ENCODE peak calls at places on chromosomes 1 and 21, in four cellular contexts. One of them, this sample, is unnamed. For H3F3A, the result is how much of the 10 kb centered on the place peaks cover.

GRCh38 chr1:202854787-202855186 is 34.2 kb downstream of the RABIF start:
- DNase-seq in MM.1S: no peak
- DNase-seq in PC-3: no peak
- DNase-seq in GM23338: no peak
- DNase-seq in this sample: no peak

GRCh38 chr1:186272486-186272885 is 102.6 kb downstream of the TPR start:
- DNase-seq in MM.1S: no peak
- DNase-seq in PC-3: no peak
- DNase-seq in GM23338: no peak
- DNase-seq in this sample: peak

GRCh38 chr1:184568148-184568547 is 181.3 kb downstream of the C1orf21 start:
- DNase-seq in MM.1S: no peak
- DNase-seq in PC-3: no peak
- DNase-seq in GM23338: no peak
- DNase-seq in this sample: no peak

GRCh38 chr21:44983421-44984206 is 43.8 kb downstream of the SLX9 start:
- DNase-seq in MM.1S: no peak
- DNase-seq in PC-3: no peak
- DNase-seq in GM23338: no peak
- DNase-seq in this sample: no peak

GRCh38 chr1:38584408-38585037 is 275.0 kb downstream of the RRAGC start:
- DNase-seq in MM.1S: no peak
- DNase-seq in PC-3: no peak
- DNase-seq in GM23338: no peak
- DNase-seq in this sample: no peak

GRCh38 chr1:106406114-106406513 is 650.4 kb upstream of the PRMT6 start:
- DNase-seq in MM.1S: no peak
- DNase-seq in PC-3: no peak
- DNase-seq in GM23338: no peak
- DNase-seq in this sample: no peak

GRCh38 chr1:77833521-77834100 is 54.2 kb downstream of the MIGA1 start:
- DNase-seq in MM.1S: no peak
- DNase-seq in PC-3: no peak
- DNase-seq in GM23338: no peak
- DNase-seq in this sample: peak

GRCh38 chr21:41024341-41025056 is 143.5 kb upstream of the BACE2 start:
- DNase-seq in MM.1S: peak
- DNase-seq in PC-3: no peak
- DNase-seq in GM23338: no peak
- DNase-seq in this sample: no peak

GRCh38 chr21:43881283-43881682 is 16.3 kb downstream of the AGPAT3 start:
- DNase-seq in MM.1S: no peak
- DNase-seq in PC-3: no peak
- DNase-seq in GM23338: no peak
- DNase-seq in this sample: no peak

GRCh38 chr1:6623269-6623965 is 1.3 kb upstream of the THAP3 start:
- DNase-seq in MM.1S: no peak
- DNase-seq in PC-3: no peak
- DNase-seq in GM23338: no peak
- DNase-seq in this sample: no peak

GRCh38 chr1:108012553-108012952 is 47.6 kb upstream of the VAV3 start:
- DNase-seq in MM.1S: no peak
- DNase-seq in PC-3: no peak
- DNase-seq in GM23338: no peak
- DNase-seq in this sample: no peak

GRCh38 chr1:67897270-67897949 is 64.1 kb upstream of the GNG12 start:
- DNase-seq in MM.1S: no peak
- DNase-seq in PC-3: no peak
- DNase-seq in GM23338: no peak
- DNase-seq in this sample: peak

GRCh38 chr1:212344905-212345304 is 59.7 kb downstream of the PPP2R5A start:
- DNase-seq in MM.1S: no peak
- DNase-seq in PC-3: no peak
- DNase-seq in GM23338: no peak
- DNase-seq in this sample: no peak

GRCh38 chr1:20093940-20094391 is 24.0 kb downstream of the PLA2G5 start:
- DNase-seq in MM.1S: no peak
- DNase-seq in PC-3: no peak
- DNase-seq in GM23338: no peak
- DNase-seq in this sample: peak

GRCh38 chr21:43290529-43291346 is 121.9 kb downstream of the CRYAA start:
- DNase-seq in MM.1S: peak
- DNase-seq in PC-3: no peak
- DNase-seq in GM23338: no peak
- DNase-seq in this sample: no peak

GRCh38 chr1:1402081-1402900 is 3.2 kb upstream of the CCNL2 start:
- DNase-seq in MM.1S: peak
- DNase-seq in PC-3: peak
- DNase-seq in GM23338: peak
- DNase-seq in this sample: peak

GRCh38 chr1:229124471-229125198 is 146.3 kb upstream of the RAB4A start:
- DNase-seq in MM.1S: no peak
- DNase-seq in PC-3: no peak
- DNase-seq in GM23338: no peak
- DNase-seq in this sample: no peak

GRCh38 chr21:26966360-26966977 is 419 bp downstream of the ADAMTS5 start:
- DNase-seq in MM.1S: no peak
- DNase-seq in PC-3: no peak
- DNase-seq in GM23338: peak
- DNase-seq in this sample: peak

GRCh38 chr1:1730870-1731269 is 6.7 kb upstream of the CDK11A start:
- DNase-seq in MM.1S: no peak
- DNase-seq in PC-3: no peak
- DNase-seq in GM23338: no peak
- DNase-seq in this sample: no peak

GRCh38 chr1:87600070-87600469 is 271.4 kb downstream of the LMO4 start:
- DNase-seq in MM.1S: no peak
- DNase-seq in PC-3: no peak
- DNase-seq in GM23338: no peak
- DNase-seq in this sample: no peak

GRCh38 chr1:8472668-8473067 is 154.8 kb downstream of the SLC45A1 start:
- DNase-seq in MM.1S: peak
- DNase-seq in PC-3: no peak
- DNase-seq in GM23338: no peak
- DNase-seq in this sample: no peak

GRCh38 chr1:9455487-9456237 is 83.6 kb upstream of the SLC25A33 start:
- DNase-seq in MM.1S: peak
- DNase-seq in PC-3: peak
- DNase-seq in GM23338: peak
- DNase-seq in this sample: peak

GRCh38 chr1:198449727-198450433 is 90.6 kb downstream of the ATP6V1G3 start:
- DNase-seq in MM.1S: no peak
- DNase-seq in PC-3: peak
- DNase-seq in GM23338: no peak
- DNase-seq in this sample: peak

GRCh38 chr1:7248402-7248805 is 463.1 kb downstream of the CAMTA1 start:
- DNase-seq in MM.1S: no peak
- DNase-seq in PC-3: no peak
- DNase-seq in GM23338: no peak
- DNase-seq in this sample: no peak

GRCh38 chr1:211578640-211579433 is at the start of gene SLC30A1:
- DNase-seq in MM.1S: peak
- DNase-seq in PC-3: peak
- DNase-seq in GM23338: peak
- DNase-seq in this sample: peak

GRCh38 chr1:153578490-153578889 is 12.8 kb upstream of the S100A2 start:
- DNase-seq in MM.1S: no peak
- DNase-seq in PC-3: no peak
- DNase-seq in GM23338: no peak
- DNase-seq in this sample: peak

GRCh38 chr21:43364851-43365424 is 62.0 kb downstream of the SIK1 start:
- DNase-seq in MM.1S: no peak
- DNase-seq in PC-3: no peak
- DNase-seq in GM23338: no peak
- DNase-seq in this sample: no peak

GRCh38 chr1:65896721-65897120 is 104.0 kb downstream of the PDE4B start:
- DNase-seq in MM.1S: no peak
- DNase-seq in PC-3: no peak
- DNase-seq in GM23338: no peak
- DNase-seq in this sample: peak

GRCh38 chr1:81174811-81175476 is 625.8 kb upstream of the ADGRL2 start:
- DNase-seq in MM.1S: no peak
- DNase-seq in PC-3: peak
- DNase-seq in GM23338: peak
- DNase-seq in this sample: peak

GRCh38 chr1:150243003-150243402 is 7.1 kb upstream of the ANP32E start:
- DNase-seq in MM.1S: no peak
- DNase-seq in PC-3: no peak
- DNase-seq in GM23338: no peak
- DNase-seq in this sample: no peak

GRCh38 chr1:8712413-8713229 is 104.8 kb downstream of the RERE start:
- DNase-seq in MM.1S: peak
- DNase-seq in PC-3: peak
- DNase-seq in GM23338: peak
- DNase-seq in this sample: peak

GRCh38 chr21:15301014-15301413 is 236.2 kb upstream of the NRIP1 start:
- DNase-seq in MM.1S: peak
- DNase-seq in PC-3: no peak
- DNase-seq in GM23338: peak
- DNase-seq in this sample: peak

GRCh38 chr1:10741696-10742095 is 54.8 kb downstream of the CASZ1 start:
- DNase-seq in MM.1S: no peak
- DNase-seq in PC-3: no peak
- DNase-seq in GM23338: no peak
- DNase-seq in this sample: no peak
- H3K4me3 ChIP-seq in MM.1S: no peak
- H3K4me3 ChIP-seq in PC-3: no peak
- H3K4me3 ChIP-seq in GM23338: no peak
- H3K4me3 ChIP-seq in this sample: no peak

DNA sequence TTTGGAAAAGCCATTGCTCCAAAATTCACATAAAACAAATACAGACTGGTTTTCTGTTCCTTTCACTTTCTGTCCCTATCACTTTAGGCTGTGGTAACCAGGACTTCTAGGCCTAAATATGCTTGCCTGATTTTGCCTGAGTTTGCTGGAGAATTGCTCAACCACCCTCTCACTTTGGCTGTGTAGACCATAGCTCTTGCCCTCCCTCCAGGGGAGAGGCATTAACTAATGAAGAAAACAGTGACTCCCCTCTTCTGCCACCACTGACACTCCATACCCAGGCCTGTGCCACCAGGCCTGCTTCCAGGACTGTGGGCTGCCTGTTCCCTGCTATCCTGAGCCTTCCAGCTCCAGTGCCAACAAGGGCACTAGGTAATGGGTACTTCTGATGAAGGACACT is 163.5 kb downstream of the TOMM20 start:
- DNase-seq in MM.1S: no peak
- DNase-seq in PC-3: no peak
- DNase-seq in GM23338: no peak
- DNase-seq in this sample: no peak
- H3F3A ChIP-seq in MM.1S: under half
- H3F3A ChIP-seq in PC-3: under half
- H3F3A ChIP-seq in GM23338: under half
- H3F3A ChIP-seq in this sample: half or more

DNA sequence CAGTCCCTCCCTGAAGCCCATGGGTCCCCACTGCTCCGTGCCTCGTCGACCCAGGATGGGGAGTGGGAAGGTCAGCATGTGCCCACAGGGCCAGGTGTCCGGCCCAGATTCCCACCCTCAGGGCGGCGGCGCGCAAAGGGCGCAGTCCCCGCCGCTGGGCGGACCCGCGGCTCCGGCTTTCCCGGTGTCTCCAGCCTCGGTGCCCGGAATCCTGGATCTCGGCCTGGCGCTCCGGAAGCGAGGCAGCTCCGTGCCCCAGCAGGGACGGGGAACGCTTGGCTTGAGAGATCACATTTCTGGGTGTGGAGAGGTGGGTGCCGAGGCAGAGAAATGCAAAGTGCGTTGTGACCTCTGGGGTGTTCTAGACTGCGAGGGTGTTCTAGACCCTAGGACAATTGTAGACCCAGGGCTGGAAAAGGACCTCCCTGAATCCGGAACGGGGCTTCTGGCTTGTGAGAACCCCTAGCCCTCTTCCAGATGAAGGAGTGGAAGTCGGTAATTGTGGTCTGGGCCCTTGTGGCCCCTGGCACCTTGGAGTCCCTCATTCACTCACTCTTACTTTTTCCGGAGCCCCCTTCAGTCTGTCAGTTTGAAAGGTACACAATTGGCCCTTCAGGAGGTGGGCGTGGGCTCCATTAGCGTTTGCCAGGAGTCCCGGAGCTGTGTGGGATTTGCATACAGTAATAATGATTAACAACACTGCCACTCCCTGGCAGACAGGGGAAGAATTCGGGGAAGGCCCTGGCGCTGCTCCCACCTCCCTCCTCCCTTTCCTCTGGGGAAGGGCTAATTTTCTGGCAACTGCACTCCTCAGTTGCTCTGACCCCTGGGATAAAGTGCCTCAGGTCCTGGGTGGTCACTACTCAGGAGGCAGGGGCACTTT is 1.7 kb upstream of the KCND3 start:
- DNase-seq in MM.1S: no peak
- DNase-seq in PC-3: peak
- DNase-seq in GM23338: peak
- DNase-seq in this sample: peak
- TF ChIP-seq EZH2phosphoT487 in MM.1S: no peak
- TF ChIP-seq EZH2phosphoT487 in PC-3: no peak
- TF ChIP-seq EZH2phosphoT487 in GM23338: no peak
- TF ChIP-seq EZH2phosphoT487 in this sample: no peak

GRCh38 chr1:240719953-240720700 is 108.2 kb upstream of the GREM2 start:
- DNase-seq in MM.1S: no peak
- DNase-seq in PC-3: no peak
- DNase-seq in GM23338: no peak
- DNase-seq in this sample: peak
- H3K4me3 ChIP-seq in MM.1S: no peak
- H3K4me3 ChIP-seq in PC-3: no peak
- H3K4me3 ChIP-seq in GM23338: no peak
- H3K4me3 ChIP-seq in this sample: peak

GRCh38 chr1:15151871-15152270 is 1.7 kb upstream of the TMEM51 start:
- DNase-seq in MM.1S: no peak
- DNase-seq in PC-3: no peak
- DNase-seq in GM23338: no peak
- DNase-seq in this sample: no peak
- H3F3A ChIP-seq in MM.1S: under half
- H3F3A ChIP-seq in PC-3: under half
- H3F3A ChIP-seq in GM23338: under half
- H3F3A ChIP-seq in this sample: under half

DNA sequence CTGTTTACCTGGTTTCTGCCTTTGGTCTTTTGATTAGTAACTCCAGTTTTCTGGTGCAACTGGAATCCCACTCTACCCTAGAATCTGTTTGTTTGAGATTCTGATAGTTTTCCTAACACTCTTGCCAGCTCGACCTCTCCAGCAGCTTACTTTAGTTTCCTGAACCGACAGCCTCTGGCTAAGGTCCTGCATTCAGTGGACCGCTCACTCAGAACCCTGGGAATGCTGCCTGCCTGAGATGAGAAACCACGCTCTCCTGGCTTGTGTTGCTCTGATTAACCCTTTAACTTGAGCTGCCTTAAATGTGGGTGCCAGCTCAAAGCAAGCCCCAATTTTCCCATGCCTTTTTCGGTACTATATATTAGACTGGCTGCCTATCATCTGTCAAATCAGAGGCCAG is 45.3 kb upstream of the SIPA1L2 start:
- DNase-seq in MM.1S: no peak
- DNase-seq in PC-3: no peak
- DNase-seq in GM23338: no peak
- DNase-seq in this sample: no peak
- TF ChIP-seq EZH2phosphoT487 in MM.1S: no peak
- TF ChIP-seq EZH2phosphoT487 in PC-3: no peak
- TF ChIP-seq EZH2phosphoT487 in GM23338: no peak
- TF ChIP-seq EZH2phosphoT487 in this sample: no peak

This sample was measured in GM23248.